ENCODE peak calls at places on chromosomes 4 and X, in nine cellular contexts. One of them, this sample, is unnamed.

GRCh38 chr4:163072222-163072621 is 94.5 kb downstream of the NAF1 start:
- DNase-seq in glutamatergic neuron: no peak
- DNase-seq in epithelial cell of esophagus: peak
- DNase-seq in brain microvascular endothelial cell: peak
- DNase-seq in right atrium auricular region: no peak
- DNase-seq in fibroblast of lung: peak
- DNase-seq in OCI-LY7: no peak
- DNase-seq in astrocyte of the spinal cord: no peak
- DNase-seq in transverse colon: no peak
- DNase-seq in this sample: no peak

GRCh38 chr4:15368906-15369305 is 58.9 kb upstream of the C1QTNF7 start:
- DNase-seq in right atrium auricular region: no peak
- DNase-seq in OCI-LY7: no peak
- DNase-seq in transverse colon: no peak
- DNase-seq in brain microvascular endothelial cell: peak
- DNase-seq in epithelial cell of esophagus: no peak
- DNase-seq in astrocyte of the spinal cord: peak
- DNase-seq in glutamatergic neuron: no peak
- DNase-seq in fibroblast of lung: peak
- DNase-seq in this sample: peak

GRCh38 chrX:10166731-10167149 is 10.0 kb downstream of the CLCN4 start:
- DNase-seq in astrocyte of the spinal cord: no peak
- DNase-seq in right atrium auricular region: no peak
- DNase-seq in fibroblast of lung: no peak
- DNase-seq in brain microvascular endothelial cell: no peak
- DNase-seq in glutamatergic neuron: no peak
- DNase-seq in transverse colon: no peak
- DNase-seq in OCI-LY7: peak
- DNase-seq in epithelial cell of esophagus: no peak
- DNase-seq in this sample: no peak

GRCh38 chr4:153655004-153655541 is 29.0 kb upstream of the TLR2 start:
- DNase-seq in transverse colon: no peak
- DNase-seq in astrocyte of the spinal cord: no peak
- DNase-seq in right atrium auricular region: no peak
- DNase-seq in OCI-LY7: no peak
- DNase-seq in epithelial cell of esophagus: no peak
- DNase-seq in brain microvascular endothelial cell: no peak
- DNase-seq in fibroblast of lung: no peak
- DNase-seq in glutamatergic neuron: no peak
- DNase-seq in this sample: no peak

GRCh38 chr4:19478791-19479190 is 772.9 kb upstream of the SLIT2 start:
- DNase-seq in right atrium auricular region: no peak
- DNase-seq in glutamatergic neuron: no peak
- DNase-seq in brain microvascular endothelial cell: no peak
- DNase-seq in OCI-LY7: no peak
- DNase-seq in fibroblast of lung: peak
- DNase-seq in epithelial cell of esophagus: no peak
- DNase-seq in astrocyte of the spinal cord: peak
- DNase-seq in transverse colon: no peak
- DNase-seq in this sample: peak

GRCh38 chr4:70844180-70844579 is 4.5 kb upstream of the GRSF1 start:
- DNase-seq in glutamatergic neuron: no peak
- DNase-seq in astrocyte of the spinal cord: no peak
- DNase-seq in OCI-LY7: no peak
- DNase-seq in brain microvascular endothelial cell: no peak
- DNase-seq in transverse colon: no peak
- DNase-seq in right atrium auricular region: no peak
- DNase-seq in epithelial cell of esophagus: no peak
- DNase-seq in fibroblast of lung: no peak
- DNase-seq in this sample: no peak

GRCh38 chr4:153639556-153640475 is 44.3 kb upstream of the TLR2 start:
- DNase-seq in astrocyte of the spinal cord: no peak
- DNase-seq in OCI-LY7: no peak
- DNase-seq in epithelial cell of esophagus: no peak
- DNase-seq in glutamatergic neuron: no peak
- DNase-seq in right atrium auricular region: peak
- DNase-seq in brain microvascular endothelial cell: no peak
- DNase-seq in transverse colon: no peak
- DNase-seq in fibroblast of lung: no peak
- DNase-seq in this sample: no peak

GRCh38 chr4:186190456-186191265 is 706 bp upstream of the CYP4V2 start:
- DNase-seq in brain microvascular endothelial cell: no peak
- DNase-seq in transverse colon: peak
- DNase-seq in fibroblast of lung: peak
- DNase-seq in OCI-LY7: peak
- DNase-seq in astrocyte of the spinal cord: peak
- DNase-seq in right atrium auricular region: peak
- DNase-seq in epithelial cell of esophagus: peak
- DNase-seq in glutamatergic neuron: peak
- DNase-seq in this sample: no peak

GRCh38 chrX:131675596-131676194 is 131.8 kb downstream of the OR13H1 start:
- DNase-seq in astrocyte of the spinal cord: peak
- DNase-seq in epithelial cell of esophagus: peak
- DNase-seq in OCI-LY7: peak
- DNase-seq in transverse colon: no peak
- DNase-seq in brain microvascular endothelial cell: peak
- DNase-seq in glutamatergic neuron: no peak
- DNase-seq in right atrium auricular region: no peak
- DNase-seq in fibroblast of lung: peak
- DNase-seq in this sample: no peak

GRCh38 chr4:122827899-122828601 is 1.4 kb downstream of the FGF2 start:
- DNase-seq in brain microvascular endothelial cell: peak
- DNase-seq in glutamatergic neuron: no peak
- DNase-seq in transverse colon: peak
- DNase-seq in epithelial cell of esophagus: peak
- DNase-seq in fibroblast of lung: peak
- DNase-seq in astrocyte of the spinal cord: peak
- DNase-seq in right atrium auricular region: no peak
- DNase-seq in OCI-LY7: peak
- DNase-seq in this sample: peak

GRCh38 chr4:8236141-8236919 is 33.2 kb upstream of the HTRA3 start:
- DNase-seq in astrocyte of the spinal cord: no peak
- DNase-seq in glutamatergic neuron: no peak
- DNase-seq in OCI-LY7: peak
- DNase-seq in transverse colon: no peak
- DNase-seq in brain microvascular endothelial cell: no peak
- DNase-seq in epithelial cell of esophagus: no peak
- DNase-seq in right atrium auricular region: no peak
- DNase-seq in fibroblast of lung: no peak
- DNase-seq in this sample: no peak

GRCh38 chr4:42167709-42168108 is 15.3 kb upstream of the BEND4 start:
- DNase-seq in fibroblast of lung: no peak
- DNase-seq in OCI-LY7: no peak
- DNase-seq in glutamatergic neuron: no peak
- DNase-seq in astrocyte of the spinal cord: no peak
- DNase-seq in right atrium auricular region: no peak
- DNase-seq in epithelial cell of esophagus: no peak
- DNase-seq in transverse colon: no peak
- DNase-seq in brain microvascular endothelial cell: no peak
- DNase-seq in this sample: no peak

GRCh38 chr4:82458729-82459128 is 28.3 kb downstream of the ENOPH1 start:
- DNase-seq in transverse colon: no peak
- DNase-seq in glutamatergic neuron: no peak
- DNase-seq in right atrium auricular region: no peak
- DNase-seq in fibroblast of lung: no peak
- DNase-seq in astrocyte of the spinal cord: no peak
- DNase-seq in OCI-LY7: no peak
- DNase-seq in brain microvascular endothelial cell: no peak
- DNase-seq in epithelial cell of esophagus: no peak
- DNase-seq in this sample: no peak

GRCh38 chr4:76624271-76624681 is 189.2 kb downstream of the SHROOM3 start:
- DNase-seq in OCI-LY7: no peak
- DNase-seq in right atrium auricular region: peak
- DNase-seq in transverse colon: no peak
- DNase-seq in brain microvascular endothelial cell: peak
- DNase-seq in fibroblast of lung: peak
- DNase-seq in astrocyte of the spinal cord: peak
- DNase-seq in glutamatergic neuron: no peak
- DNase-seq in epithelial cell of esophagus: peak
- DNase-seq in this sample: peak

GRCh38 chr4:72567821-72568620 is 1.0 kb downstream of the ADAMTS3 start:
- DNase-seq in glutamatergic neuron: peak
- DNase-seq in epithelial cell of esophagus: peak
- DNase-seq in fibroblast of lung: peak
- DNase-seq in brain microvascular endothelial cell: peak
- DNase-seq in transverse colon: peak
- DNase-seq in right atrium auricular region: peak
- DNase-seq in astrocyte of the spinal cord: peak
- DNase-seq in OCI-LY7: no peak
- DNase-seq in this sample: peak

GRCh38 chrX:73817381-73818199 is 254.6 kb downstream of the CHIC1 start:
- DNase-seq in right atrium auricular region: no peak
- DNase-seq in glutamatergic neuron: no peak
- DNase-seq in brain microvascular endothelial cell: no peak
- DNase-seq in epithelial cell of esophagus: no peak
- DNase-seq in astrocyte of the spinal cord: no peak
- DNase-seq in fibroblast of lung: peak
- DNase-seq in transverse colon: no peak
- DNase-seq in OCI-LY7: no peak
- DNase-seq in this sample: no peak

GRCh38 chrX:85111347-85111746 is 107.7 kb downstream of the APOOL start:
- DNase-seq in OCI-LY7: peak
- DNase-seq in fibroblast of lung: no peak
- DNase-seq in brain microvascular endothelial cell: no peak
- DNase-seq in right atrium auricular region: no peak
- DNase-seq in astrocyte of the spinal cord: peak
- DNase-seq in transverse colon: no peak
- DNase-seq in epithelial cell of esophagus: peak
- DNase-seq in glutamatergic neuron: no peak
- DNase-seq in this sample: no peak

GRCh38 chrX:118975831-118976598 is 1.6 kb downstream of the LONRF3 start:
- DNase-seq in glutamatergic neuron: peak
- DNase-seq in transverse colon: peak
- DNase-seq in epithelial cell of esophagus: no peak
- DNase-seq in OCI-LY7: no peak
- DNase-seq in astrocyte of the spinal cord: no peak
- DNase-seq in fibroblast of lung: peak
- DNase-seq in right atrium auricular region: peak
- DNase-seq in brain microvascular endothelial cell: no peak
- DNase-seq in this sample: no peak

GRCh38 chr4:41561241-41561640 is 23.3 kb downstream of the LIMCH1 start:
- DNase-seq in astrocyte of the spinal cord: no peak
- DNase-seq in fibroblast of lung: no peak
- DNase-seq in brain microvascular endothelial cell: no peak
- DNase-seq in transverse colon: no peak
- DNase-seq in right atrium auricular region: no peak
- DNase-seq in epithelial cell of esophagus: no peak
- DNase-seq in glutamatergic neuron: no peak
- DNase-seq in OCI-LY7: no peak
- DNase-seq in this sample: no peak

GRCh38 chr4:187578103-187578502 is 417.5 kb upstream of the ZFP42 start:
- DNase-seq in epithelial cell of esophagus: peak
- DNase-seq in glutamatergic neuron: no peak
- DNase-seq in right atrium auricular region: no peak
- DNase-seq in OCI-LY7: no peak
- DNase-seq in brain microvascular endothelial cell: no peak
- DNase-seq in fibroblast of lung: no peak
- DNase-seq in transverse colon: no peak
- DNase-seq in astrocyte of the spinal cord: no peak
- DNase-seq in this sample: no peak

DNA sequence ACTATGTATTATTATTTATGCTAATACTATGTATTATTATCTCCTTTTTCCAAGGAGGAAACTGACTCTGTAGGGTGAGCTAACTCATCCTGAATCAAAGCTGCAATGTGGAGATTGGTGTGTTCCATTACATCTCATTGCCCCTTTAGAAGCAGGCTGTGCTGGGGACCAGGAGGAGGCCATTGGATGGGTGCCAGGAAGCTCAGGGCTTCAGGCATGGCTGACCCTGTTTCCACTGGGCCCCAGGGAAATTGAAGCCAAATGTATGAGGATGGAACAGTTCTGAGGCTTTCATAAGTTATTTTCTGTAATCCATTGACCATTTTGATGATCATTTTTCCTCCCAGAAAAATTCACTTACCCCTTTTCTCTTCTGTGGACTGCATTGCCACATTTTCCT is 418.8 kb upstream of the ZFP42 start:
- DNase-seq in epithelial cell of esophagus: no peak
- DNase-seq in brain microvascular endothelial cell: no peak
- DNase-seq in astrocyte of the spinal cord: no peak
- DNase-seq in glutamatergic neuron: no peak
- DNase-seq in fibroblast of lung: no peak
- DNase-seq in transverse colon: no peak
- DNase-seq in right atrium auricular region: no peak
- DNase-seq in OCI-LY7: no peak
- DNase-seq in this sample: no peak
- TF ChIP-seq CTCF in epithelial cell of esophagus: no peak
- TF ChIP-seq CTCF in brain microvascular endothelial cell: no peak
- TF ChIP-seq CTCF in astrocyte of the spinal cord: no peak
- TF ChIP-seq CTCF in glutamatergic neuron: no peak
- TF ChIP-seq CTCF in fibroblast of lung: no peak
- TF ChIP-seq CTCF in transverse colon: no peak
- TF ChIP-seq CTCF in right atrium auricular region: no peak
- TF ChIP-seq CTCF in OCI-LY7: no peak
- TF ChIP-seq CTCF in this sample: no peak

GRCh38 chr4:147813107-147813773 is 81.4 kb downstream of the ARHGAP10 start:
- DNase-seq in transverse colon: no peak
- DNase-seq in fibroblast of lung: no peak
- DNase-seq in epithelial cell of esophagus: no peak
- DNase-seq in glutamatergic neuron: no peak
- DNase-seq in right atrium auricular region: no peak
- DNase-seq in OCI-LY7: no peak
- DNase-seq in brain microvascular endothelial cell: no peak
- DNase-seq in astrocyte of the spinal cord: no peak
- DNase-seq in this sample: no peak
- TF ChIP-seq CTCF in transverse colon: no peak
- TF ChIP-seq CTCF in fibroblast of lung: no peak
- TF ChIP-seq CTCF in epithelial cell of esophagus: no peak
- TF ChIP-seq CTCF in glutamatergic neuron: no peak
- TF ChIP-seq CTCF in right atrium auricular region: no peak
- TF ChIP-seq CTCF in OCI-LY7: no peak
- TF ChIP-seq CTCF in brain microvascular endothelial cell: no peak
- TF ChIP-seq CTCF in astrocyte of the spinal cord: no peak
- TF ChIP-seq CTCF in this sample: no peak

GRCh38 chr4:37434469-37434868 is 189.9 kb downstream of the NWD2 start:
- DNase-seq in right atrium auricular region: no peak
- DNase-seq in epithelial cell of esophagus: peak
- DNase-seq in OCI-LY7: no peak
- DNase-seq in glutamatergic neuron: no peak
- DNase-seq in astrocyte of the spinal cord: no peak
- DNase-seq in brain microvascular endothelial cell: no peak
- DNase-seq in transverse colon: no peak
- DNase-seq in fibroblast of lung: no peak
- DNase-seq in this sample: no peak
- TF ChIP-seq CTCF in right atrium auricular region: no peak
- TF ChIP-seq CTCF in epithelial cell of esophagus: peak
- TF ChIP-seq CTCF in OCI-LY7: no peak
- TF ChIP-seq CTCF in glutamatergic neuron: no peak
- TF ChIP-seq CTCF in astrocyte of the spinal cord: peak
- TF ChIP-seq CTCF in brain microvascular endothelial cell: peak
- TF ChIP-seq CTCF in transverse colon: no peak
- TF ChIP-seq CTCF in fibroblast of lung: no peak
- TF ChIP-seq CTCF in this sample: peak

DNA sequence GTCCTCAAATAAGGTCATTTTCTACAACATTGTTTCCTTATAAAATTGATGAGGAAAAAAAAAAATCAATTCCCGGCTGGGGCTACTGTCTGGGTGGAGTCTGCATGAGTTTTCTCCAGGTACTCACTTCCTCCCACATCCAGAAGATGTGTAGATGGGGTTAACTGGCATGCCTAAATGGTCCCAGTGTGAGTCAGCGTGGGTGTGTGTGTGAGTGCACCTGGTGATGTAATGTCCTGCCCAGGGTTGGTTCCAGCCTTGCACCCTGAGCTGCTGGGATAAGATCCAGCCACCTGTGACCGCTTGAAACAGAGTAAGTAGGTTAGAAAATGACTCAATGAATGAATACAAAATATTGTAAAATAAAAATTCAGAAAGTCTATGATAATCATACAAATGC is 11.1 kb downstream of the USP26 start:
- DNase-seq in astrocyte of the spinal cord: no peak
- DNase-seq in OCI-LY7: no peak
- DNase-seq in transverse colon: peak
- DNase-seq in brain microvascular endothelial cell: no peak
- DNase-seq in fibroblast of lung: no peak
- DNase-seq in epithelial cell of esophagus: peak
- DNase-seq in glutamatergic neuron: no peak
- DNase-seq in right atrium auricular region: no peak
- DNase-seq in this sample: no peak
- TF ChIP-seq CTCF in astrocyte of the spinal cord: no peak
- TF ChIP-seq CTCF in OCI-LY7: no peak
- TF ChIP-seq CTCF in transverse colon: no peak
- TF ChIP-seq CTCF in brain microvascular endothelial cell: no peak
- TF ChIP-seq CTCF in fibroblast of lung: no peak
- TF ChIP-seq CTCF in epithelial cell of esophagus: no peak
- TF ChIP-seq CTCF in glutamatergic neuron: no peak
- TF ChIP-seq CTCF in right atrium auricular region: no peak
- TF ChIP-seq CTCF in this sample: no peak